ENCODE peak calls at places on chromosomes 7 and 10, in seven cellular contexts. Z, D, B, I, F, K and H are unnamed samples.

GRCh38 chr10:15797346-15797745 is 63.0 kb downstream of the MINDY3 start:
- DNase-seq in Z (no peak), D (no peak), B (no peak), I (no peak), F (no peak), K (no peak), H (no peak)

GRCh38 chr7:33959676-33960075 is 54.3 kb downstream of the BMPER start:
- DNase-seq in Z (no peak), D (no peak), B (no peak), I (no peak), F (no peak), K (no peak), H (no peak)

GRCh38 chr10:10830316-10831061 is 187.2 kb upstream of the CELF2 start:
- DNase-seq in Z (peak), D (no peak), B (peak), I (no peak), F (peak), K (peak), H (peak)

GRCh38 chr7:133583545-133584171 is 330.8 kb downstream of the EXOC4 start:
- DNase-seq in Z (no peak), D (no peak), B (no peak), I (no peak), F (no peak), K (no peak), H (no peak)

GRCh38 chr7:89064831-89065230 is 269.3 kb upstream of the TEX47 start:
- DNase-seq in Z (peak), D (no peak), B (no peak), I (no peak), F (no peak), K (no peak), H (peak)

GRCh38 chr10:46229144-46229563 is 57.6 kb upstream of the ANTXRL start:
- DNase-seq in Z (peak), D (peak), B (no peak), I (no peak), F (no peak), K (no peak), H (no peak)

GRCh38 chr7:20647908-20648776 is 32.7 kb downstream of the ABCB5 start:
- DNase-seq in Z (peak), D (peak), B (no peak), I (no peak), F (no peak), K (peak), H (peak)

GRCh38 chr10:6185039-6185716 is 17.6 kb upstream of the PFKFB3 start:
- DNase-seq in Z (no peak), D (no peak), B (no peak), I (no peak), F (no peak), K (no peak), H (no peak)

GRCh38 chr10:98318861-98319260 is 50.9 kb upstream of the LOXL4 start:
- DNase-seq in Z (no peak), D (no peak), B (no peak), I (no peak), F (no peak), K (no peak), H (no peak)

GRCh38 chr10:130747359-130747758 is 564.2 kb downstream of the TCERG1L start:
- DNase-seq in Z (no peak), D (no peak), B (no peak), I (no peak), F (no peak), K (no peak), H (no peak)

GRCh38 chr10:106930751-106931150 is 233.8 kb downstream of the SORCS1 start:
- DNase-seq in Z (no peak), D (no peak), B (no peak), I (no peak), F (no peak), K (no peak), H (no peak)

GRCh38 chr10:35328404-35329037 is 7.8 kb upstream of the CCNY start:
- DNase-seq in Z (peak), D (no peak), B (peak), I (no peak), F (peak), K (peak), H (peak)

GRCh38 chr7:99219985-99220384 is 12.1 kb upstream of the KPNA7 start:
- DNase-seq in Z (no peak), D (no peak), B (no peak), I (no peak), F (no peak), K (no peak), H (no peak)

GRCh38 chr10:114611617-114612016 is 46.5 kb downstream of the ABLIM1 start:
- DNase-seq in Z (no peak), D (no peak), B (no peak), I (no peak), F (no peak), K (no peak), H (no peak)

GRCh38 chr10:99450624-99451498 is 20.4 kb upstream of the GOT1 start:
- DNase-seq in Z (peak), D (no peak), B (no peak), I (peak), F (no peak), K (no peak), H (no peak)

GRCh38 chr7:2503056-2503941 is 16.3 kb upstream of the LFNG start:
- DNase-seq in Z (no peak), D (no peak), B (no peak), I (no peak), F (no peak), K (no peak), H (no peak)

GRCh38 chr7:150912427-150912826 is 60.1 kb downstream of the AOC1 start:
- DNase-seq in Z (no peak), D (no peak), B (no peak), I (no peak), F (no peak), K (no peak), H (no peak)

GRCh38 chr10:1631282-1631681 is 106.0 kb downstream of the ADARB2 start:
- DNase-seq in Z (no peak), D (no peak), B (no peak), I (no peak), F (no peak), K (no peak), H (no peak)

GRCh38 chr10:71314028-71314693 is 4.9 kb upstream of the SLC29A3 start:
- DNase-seq in Z (peak), D (peak), B (no peak), I (peak), F (no peak), K (peak), H (peak)

GRCh38 chr10:9851808-9852207 is 1165.9 kb upstream of the CELF2 start:
- DNase-seq in Z (no peak), D (no peak), B (no peak), I (no peak), F (no peak), K (no peak), H (no peak)

GRCh38 chr7:40001649-40002048 is 51.6 kb downstream of the CDK13 start:
- DNase-seq in Z (no peak), D (no peak), B (no peak), I (no peak), F (no peak), K (no peak), H (no peak)

GRCh38 chr7:103771294-103771693 is 218.2 kb downstream of the RELN start:
- DNase-seq in Z (no peak), D (no peak), B (no peak), I (no peak), F (no peak), K (no peak), H (no peak)

GRCh38 chr7:24722386-24723177 is 34.7 kb downstream of the GSDME start:
- DNase-seq in Z (peak), D (peak), B (no peak), I (no peak), F (peak), K (peak), H (peak)
- TF ChIP-seq CTCF in Z (peak), D (peak), B (peak), I (peak), F (peak), K (peak), H (peak)

GRCh38 chr10:29411666-29412335 is 122.9 kb downstream of the LYZL1 start:
- DNase-seq in Z (peak), D (no peak), B (no peak), I (no peak), F (no peak), K (no peak), H (no peak)
- H3K4me3 ChIP-seq in Z (no peak), D (no peak), B (no peak), I (no peak), F (no peak), K (no peak), H (no peak)

DNA sequence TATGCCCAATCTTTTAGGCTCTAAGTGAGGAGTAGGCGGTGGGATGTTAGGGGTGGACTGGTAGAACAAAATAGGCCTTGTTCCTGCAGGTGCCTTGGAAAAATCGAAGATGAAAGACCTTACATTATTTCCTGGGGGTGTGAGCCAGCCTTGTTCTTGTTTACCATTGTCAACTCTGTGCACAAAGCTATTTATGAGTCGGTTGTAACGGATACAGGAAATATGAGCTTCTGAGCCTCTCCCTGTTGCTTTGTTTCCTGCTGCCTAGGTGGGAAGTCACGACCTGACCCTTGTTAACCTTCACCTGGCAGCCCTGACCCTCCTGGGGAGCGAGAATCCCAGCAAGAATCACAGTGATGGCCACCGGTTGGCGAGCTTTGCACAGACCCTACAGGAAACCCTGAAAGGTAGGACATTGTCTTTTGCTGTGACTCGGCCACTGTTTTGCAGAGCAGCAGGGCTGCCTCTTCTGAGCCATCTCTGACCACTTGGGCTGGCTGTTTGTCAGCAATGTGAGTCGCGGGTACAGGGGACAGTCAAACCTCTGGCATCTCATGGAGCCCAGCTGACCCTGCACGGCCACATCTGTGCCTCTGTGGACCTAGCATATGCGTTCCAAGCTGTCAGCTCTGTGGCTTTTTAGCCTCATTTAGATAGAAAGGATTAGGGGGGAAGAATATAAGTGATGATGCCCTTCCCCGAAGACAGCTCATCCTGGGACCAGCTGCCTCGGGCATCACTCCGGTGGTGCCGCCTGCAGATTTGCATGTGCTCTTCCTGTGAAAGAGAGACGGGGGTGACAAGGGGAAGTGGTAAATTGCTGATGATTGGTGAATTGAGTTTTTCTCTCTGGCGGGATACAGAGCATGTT is 102.1 kb upstream of the ANLN start:
- DNase-seq in Z (no peak), D (no peak), B (no peak), I (no peak), F (no peak), K (no peak), H (no peak)
- TF ChIP-seq CTCF in Z (no peak), D (no peak), B (no peak), I (no peak), F (no peak), K (no peak), H (no peak)

GRCh38 chr10:103911021-103911459 is 6.9 kb downstream of the STN1 start:
- DNase-seq in Z (no peak), D (no peak), B (no peak), I (no peak), F (no peak), K (no peak), H (no peak)

GRCh38 chr10:103905441-103905840 is 12.5 kb downstream of the STN1 start:
- DNase-seq in Z (no peak), D (no peak), B (no peak), I (no peak), F (no peak), K (no peak), H (peak)

GRCh38 chr10:103912759-103913158 is 5.2 kb downstream of the STN1 start:
- DNase-seq in Z (no peak), D (no peak), B (no peak), I (no peak), F (no peak), K (no peak), H (no peak)

GRCh38 chr10:103915794-103916193 is 2.2 kb downstream of the STN1 start:
- DNase-seq in Z (peak), D (no peak), B (no peak), I (no peak), F (no peak), K (no peak), H (no peak)

GRCh38 chr10:103910442-103911000 is 7.5 kb downstream of the STN1 start:
- DNase-seq in Z (no peak), D (no peak), B (no peak), I (no peak), F (no peak), K (no peak), H (no peak)
- H3K4me3 ChIP-seq in Z (no peak), D (no peak), B (no peak), I (no peak), F (no peak), K (no peak), H (no peak)

GRCh38 chr10:119025336-119025735 is 4.2 kb upstream of the NANOS1 start:
- DNase-seq in Z (peak), D (peak), B (no peak), I (peak), F (peak), K (peak), H (peak)
- TF ChIP-seq CTCF in Z (no peak), D (no peak), B (no peak), I (no peak), F (no peak), K (no peak), H (no peak)

GRCh38 chr10:63107943-63108437 is 25.1 kb upstream of the NRBF2 start:
- DNase-seq in Z (no peak), D (no peak), B (no peak), I (no peak), F (no peak), K (no peak), H (no peak)
- H3K4me3 ChIP-seq in Z (no peak), D (no peak), B (no peak), I (no peak), F (no peak), K (no peak), H (no peak)

GRCh38 chr7:116802784-116803183 is 59.6 kb upstream of the CAPZA2 start:
- DNase-seq in Z (peak), D (peak), B (no peak), I (peak), F (peak), K (peak), H (peak)
- TF ChIP-seq CTCF in Z (peak), D (peak), B (no peak), I (peak), F (peak), K (peak), H (peak)

GRCh38 chr10:103736763-103737162 is 118.6 kb downstream of the SH3PXD2A start:
- DNase-seq in Z (peak), D (no peak), B (no peak), I (no peak), F (peak), K (peak), H (no peak)

GRCh38 chr10:103740683-103741082 is 114.7 kb downstream of the SH3PXD2A start:
- DNase-seq in Z (no peak), D (no peak), B (no peak), I (no peak), F (no peak), K (no peak), H (no peak)

GRCh38 chr10:103739039-103739764 is 116.2 kb downstream of the SH3PXD2A start:
- DNase-seq in Z (peak), D (peak), B (peak), I (peak), F (peak), K (peak), H (peak)

GRCh38 chr10:103736044-103736443 is 119.3 kb downstream of the SH3PXD2A start:
- DNase-seq in Z (no peak), D (no peak), B (no peak), I (no peak), F (no peak), K (peak), H (no peak)

GRCh38 chr10:103737735-103738367 is 117.5 kb downstream of the SH3PXD2A start:
- DNase-seq in Z (no peak), D (no peak), B (no peak), I (no peak), F (no peak), K (no peak), H (no peak)
- H3K4me3 ChIP-seq in Z (no peak), D (no peak), B (no peak), I (no peak), F (no peak), K (no peak), H (no peak)

DNA sequence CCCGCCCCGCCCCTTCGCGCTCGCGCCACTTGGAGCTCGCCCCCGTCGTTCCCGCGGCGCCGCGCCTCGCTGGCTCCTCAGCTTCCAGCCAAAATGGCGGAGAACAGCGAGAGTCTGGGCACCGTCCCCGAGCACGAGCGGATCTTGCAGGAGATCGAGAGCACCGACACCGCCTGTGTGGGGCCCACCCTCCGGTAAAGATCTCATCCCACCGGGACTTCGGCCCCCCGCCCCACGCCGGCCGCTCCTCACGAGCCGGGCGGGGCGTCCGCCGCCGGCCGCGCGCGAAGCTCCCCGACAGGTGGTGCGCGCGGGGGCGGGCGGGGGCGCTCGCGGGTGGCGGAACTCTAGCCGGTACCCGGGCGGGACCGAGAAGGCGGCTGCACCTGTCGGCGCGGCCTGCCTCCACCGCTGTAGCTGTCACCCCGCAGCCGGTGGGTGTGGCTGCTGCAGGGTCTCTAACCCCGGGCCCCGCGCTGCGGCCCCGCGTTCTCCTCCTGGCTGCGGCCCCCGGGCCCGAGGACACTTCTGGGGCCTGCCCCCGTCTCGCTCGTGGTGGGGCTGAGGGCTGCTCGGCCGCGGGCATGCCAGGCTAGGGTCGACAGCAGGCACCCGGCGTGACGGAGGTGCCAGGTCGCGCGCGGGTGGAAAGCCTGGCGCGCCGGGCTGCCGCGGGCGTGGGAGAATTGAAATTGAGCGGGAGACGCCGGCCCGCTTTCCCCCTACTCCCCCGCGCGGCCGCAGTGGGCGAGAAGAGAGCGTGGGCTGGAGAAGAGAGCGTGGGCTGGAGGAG is at the start of gene EXOC6:
- DNase-seq in Z (peak), D (peak), B (no peak), I (peak), F (peak), K (peak), H (peak)
- TF ChIP-seq CTCF in Z (no peak), D (no peak), B (peak), I (no peak), F (no peak), K (no peak), H (no peak)